ENCODE peak calls at places on chromosomes 1 and 21, in five cellular contexts. J is HFF-Myc, N is SK-N-SH, S is thoracic aorta, C is uterus. L is an unnamed sample.

GRCh38 chr21:36709030-36709867 is 10.3 kb downstream of the SIM2 start:
- DNase-seq in J (no peak), N (no peak), S (no peak), C (no peak), L (no peak)

GRCh38 chr21:44263768-44264167 is 2.1 kb upstream of the DNMT3L start:
- DNase-seq in J (no peak), N (no peak), S (no peak), C (no peak), L (no peak)

GRCh38 chr1:201916649-201917249 is 28.1 kb downstream of the SHISA4 start:
- DNase-seq in J (peak), N (peak), S (peak), C (peak), L (peak)

GRCh38 chr1:204782118-204782700 is 88.5 kb upstream of the NFASC start:
- DNase-seq in J (no peak), N (no peak), S (no peak), C (no peak), L (no peak)

GRCh38 chr1:206803221-206803730 is 31.0 kb upstream of the IL10 start:
- DNase-seq in J (no peak), N (no peak), S (no peak), C (no peak), L (no peak)

GRCh38 chr1:165543651-165544452 is at the start of gene LRRC52:
- DNase-seq in J (no peak), N (peak), S (no peak), C (peak), L (no peak)

GRCh38 chr1:99777752-99778151 is 11.3 kb upstream of the FRRS1 start:
- DNase-seq in J (no peak), N (no peak), S (no peak), C (no peak), L (no peak)

GRCh38 chr1:46806196-46807020 is 7.6 kb downstream of the CYP4B1 start:
- DNase-seq in J (no peak), N (no peak), S (peak), C (peak), L (no peak)

GRCh38 chr21:39314155-39315027 is 959 bp upstream of the BRWD1 start:
- DNase-seq in J (no peak), N (no peak), S (no peak), C (peak), L (no peak)

GRCh38 chr1:77395051-77395450 is 113.2 kb downstream of the AK5 start:
- DNase-seq in J (no peak), N (no peak), S (no peak), C (no peak), L (no peak)

GRCh38 chr1:47752048-47752451 is 245.1 kb downstream of the TRABD2B start:
- DNase-seq in J (no peak), N (no peak), S (no peak), C (no peak), L (no peak)

GRCh38 chr1:57319165-57319564 is 104.7 kb downstream of the DAB1 start:
- DNase-seq in J (peak), N (no peak), S (no peak), C (no peak), L (no peak)

GRCh38 chr1:204920511-204920910 is 49.8 kb downstream of the NFASC start:
- DNase-seq in J (no peak), N (no peak), S (no peak), C (no peak), L (no peak)

GRCh38 chr1:245301921-245302320 is 147.1 kb downstream of the KIF26B start:
- DNase-seq in J (no peak), N (no peak), S (no peak), C (no peak), L (no peak)

GRCh38 chr1:181324797-181325616 is 158.3 kb upstream of the CACNA1E start:
- DNase-seq in J (no peak), N (no peak), S (no peak), C (no peak), L (no peak)

GRCh38 chr1:234262007-234262753 is 111.1 kb upstream of the COA6 start:
- DNase-seq in J (no peak), N (no peak), S (no peak), C (no peak), L (no peak)

GRCh38 chr1:153533689-153534201 is 2.0 kb downstream of the S100A6 start:
- DNase-seq in J (peak), N (no peak), S (peak), C (peak), L (peak)

GRCh38 chr1:169060010-169060722 is 46.3 kb upstream of the ATP1B1 start:
- DNase-seq in J (no peak), N (no peak), S (no peak), C (no peak), L (no peak)

GRCh38 chr1:47963568-47963973 is 33.6 kb downstream of the TRABD2B start:
- DNase-seq in J (no peak), N (no peak), S (peak), C (no peak), L (no peak)

GRCh38 chr1:53294557-53294956 is 33.3 kb downstream of the LRP8 start:
- DNase-seq in J (no peak), N (no peak), S (no peak), C (no peak), L (no peak)

GRCh38 chr1:172499636-172500141 is 33.3 kb upstream of the SUCO start:
- DNase-seq in J (no peak), N (no peak), S (no peak), C (no peak), L (no peak)

GRCh38 chr1:212196355-212196754 is 88.9 kb upstream of the PPP2R5A start:
- DNase-seq in J (no peak), N (no peak), S (no peak), C (no peak), L (no peak)

GRCh38 chr1:55632906-55633305 is 417.7 kb upstream of the USP24 start:
- DNase-seq in J (no peak), N (no peak), S (no peak), C (no peak), L (no peak)

GRCh38 chr1:998051-998821 is 1.7 kb downstream of the HES4 start:
- DNase-seq in J (no peak), N (peak), S (no peak), C (peak), L (no peak)

GRCh38 chr1:46804027-46804889 is 5.4 kb downstream of the CYP4B1 start:
- DNase-seq in J (no peak), N (no peak), S (no peak), C (no peak), L (no peak)

GRCh38 chr1:161726631-161727342 is 5.4 kb downstream of the FCRLB start:
- DNase-seq in J (no peak), N (peak), S (peak), C (peak), L (no peak)
- TF ChIP-seq CTCF in J (no peak), N (no peak), S (no peak), C (no peak), L (no peak)

DNA sequence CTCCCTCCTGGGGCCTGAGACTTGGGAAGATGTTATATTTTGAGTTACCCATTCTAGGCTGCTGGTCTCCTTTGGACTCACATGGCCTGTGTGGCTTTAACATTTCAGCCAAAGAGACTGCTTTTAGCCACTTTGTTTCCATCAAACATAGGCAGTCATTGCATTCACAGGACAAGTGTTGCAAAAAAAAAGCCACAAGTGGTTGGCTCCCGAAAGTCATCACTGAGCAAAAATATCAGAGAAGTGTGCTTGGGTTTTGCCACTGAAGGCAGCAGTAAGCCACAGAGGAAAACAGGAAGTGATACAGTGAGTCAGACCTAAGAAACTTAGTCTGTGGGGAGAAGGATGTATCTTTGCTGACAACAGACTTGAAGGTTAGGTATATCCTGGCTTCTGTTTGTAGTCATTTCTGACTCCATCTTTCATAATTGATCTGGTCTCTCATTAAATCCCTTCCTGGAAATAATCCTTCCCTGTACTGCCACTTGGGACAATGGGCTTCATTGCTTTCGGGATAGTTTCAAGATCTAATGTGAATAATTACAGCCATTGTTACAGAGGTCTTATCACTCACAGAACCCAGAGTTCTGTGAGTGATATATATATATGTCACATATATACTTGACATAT is 80.9 kb downstream of the COLGALT2 start:
- DNase-seq in J (peak), N (no peak), S (no peak), C (no peak), L (peak)
- TF ChIP-seq CTCF in J (peak), N (peak), S (no peak), C (no peak), L (peak)

DNA sequence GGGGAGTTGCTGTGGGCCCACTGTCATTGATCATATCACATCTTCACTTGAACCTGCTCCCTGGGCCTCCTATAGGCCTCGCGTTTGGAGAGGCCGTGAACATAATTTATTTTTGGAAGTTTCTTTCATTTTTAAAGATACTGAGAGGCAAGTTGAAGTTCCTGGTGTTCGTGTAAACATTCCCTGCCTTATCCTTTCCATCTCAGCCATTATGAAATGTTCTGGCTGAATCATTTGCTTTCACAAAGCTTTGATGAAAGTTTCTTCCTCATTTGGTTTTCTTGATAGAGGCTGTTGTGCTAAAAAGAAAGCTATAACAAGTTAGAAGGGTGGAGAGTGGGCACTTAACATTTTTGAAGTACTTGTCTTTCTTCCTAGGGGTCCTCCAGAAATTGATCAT is 15.5 kb downstream of the CAMTA1 start:
- DNase-seq in J (no peak), N (no peak), S (no peak), C (no peak), L (peak)
- TF ChIP-seq CTCF in J (no peak), N (no peak), S (no peak), C (no peak), L (no peak)

DNA sequence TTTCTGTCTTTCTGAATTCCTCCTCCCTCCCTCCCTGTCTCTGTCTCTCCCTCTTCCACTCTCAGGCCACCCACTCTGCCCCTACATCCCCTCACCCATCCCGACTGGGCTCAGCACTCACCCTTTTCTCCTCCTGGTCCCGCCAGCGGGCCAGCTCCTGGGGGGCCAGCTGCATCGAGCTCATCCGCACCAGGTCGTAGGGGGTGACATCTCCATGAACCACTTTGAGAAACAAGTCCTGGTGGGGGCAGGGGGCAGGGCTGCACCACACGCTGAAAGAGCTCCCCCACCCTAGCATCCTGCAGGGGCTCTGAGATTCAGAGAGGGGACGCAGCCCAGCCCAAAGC is 17.8 kb downstream of the SPOCD1 start:
- DNase-seq in J (no peak), N (no peak), S (no peak), C (no peak), L (no peak)
- TF ChIP-seq CTCF in J (no peak), N (no peak), S (no peak), C (no peak), L (no peak)